ENCODE peak calls at places on chromosomes 4 and X, in seven cellular contexts. A is mesenchymal stem cell, Y is neuronal stem cell, W is H9, D is mesendoderm, C is H1, O is trophoblast cell. P is an unnamed sample.

GRCh38 chr4:61068745-61069144 is 131.4 kb upstream of the ADGRL3 start:
- DNase-seq in A (peak; percentile 47), Y (no peak), W (no peak), D (no peak), C (no peak), O (peak; percentile 54), P (peak; percentile 15)

GRCh38 chrX:48491809-48492208 is 15.8 kb downstream of the FTSJ1 start:
- DNase-seq in A (no peak), Y (no peak), W (no peak), D (no peak), C (no peak), O (no peak), P (no peak)

GRCh38 chr4:81426770-81427604 is 44.7 kb downstream of the RASGEF1B start:
- DNase-seq in A (no peak), Y (peak; percentile 31), W (no peak), D (no peak), C (no peak), O (peak; percentile 75), P (peak; percentile 34)

GRCh38 chr4:148203056-148203898 is 238.9 kb downstream of the NR3C2 start:
- DNase-seq in A (no peak), Y (peak; percentile 59), W (peak; percentile 33), D (peak; percentile 62), C (no peak), O (no peak), P (no peak)

GRCh38 chr4:150874386-150875226 is 140.5 kb downstream of the LRBA start:
- DNase-seq in A (no peak), Y (no peak), W (no peak), D (no peak), C (no peak), O (no peak), P (no peak)

GRCh38 chr4:76435689-76436176 is 704 bp downstream of the SHROOM3 start:
- DNase-seq in A (no peak), Y (peak; percentile 21), W (no peak), D (peak; percentile 59), C (no peak), O (no peak), P (no peak)

GRCh38 chr4:106450249-106450648 is 81.7 kb upstream of the GIMD1 start:
- DNase-seq in A (no peak), Y (no peak), W (no peak), D (no peak), C (no peak), O (no peak), P (no peak)

GRCh38 chr4:24736066-24736465 is 59.3 kb upstream of the SOD3 start:
- DNase-seq in A (peak; percentile 8), Y (no peak), W (peak; percentile 50), D (peak; percentile 73), C (no peak), O (peak; percentile 47), P (peak; percentile 20)

GRCh38 chrX:76279007-76279406 is 106.1 kb downstream of the PBDC1 start:
- DNase-seq in A (peak; percentile 37), Y (peak; percentile 39), W (peak; percentile 39), D (peak; percentile 76), C (peak; percentile 17), O (peak; percentile 66), P (peak; percentile 47)

GRCh38 chrX:9519546-9520210 is 54.8 kb downstream of the TBL1X start:
- DNase-seq in A (no peak), Y (no peak), W (no peak), D (no peak), C (no peak), O (no peak), P (no peak)

GRCh38 chr4:121696641-121697461 is at the start of gene ANXA5:
- DNase-seq in A (peak; percentile 90), Y (peak; percentile 75), W (peak; percentile 83), D (peak; percentile 90), C (no peak), O (peak; percentile 95), P (peak; percentile 88)

GRCh38 chr4:150181536-150181935 is 103.3 kb downstream of the DCLK2 start:
- DNase-seq in A (peak; percentile 62), Y (no peak), W (no peak), D (peak; percentile 42), C (no peak), O (no peak), P (peak; percentile 62)

GRCh38 chrX:66053414-66053813 is 13.5 kb upstream of the VSIG4 start:
- DNase-seq in A (no peak), Y (no peak), W (no peak), D (peak; percentile 65), C (no peak), O (no peak), P (no peak)

GRCh38 chrX:30935985-30936384 is 46.9 kb upstream of the TAB3 start:
- DNase-seq in A (peak; percentile 28), Y (no peak), W (peak; percentile 31), D (peak; percentile 60), C (no peak), O (peak; percentile 63), P (peak; percentile 3)

GRCh38 chr4:140238353-140239041 is 84.5 kb upstream of the MAML3 start:
- DNase-seq in A (no peak), Y (peak; percentile 39), W (peak; percentile 60), D (peak; percentile 37), C (no peak), O (no peak), P (peak; percentile 77)

GRCh38 chr4:186236126-186236525 is 8.8 kb downstream of the KLKB1 start:
- DNase-seq in A (no peak), Y (no peak), W (no peak), D (no peak), C (no peak), O (no peak), P (no peak)

GRCh38 chr4:179597301-179597700 is 2155.1 kb upstream of the AGA start:
- DNase-seq in A (peak; percentile 20), Y (no peak), W (no peak), D (no peak), C (no peak), O (no peak), P (no peak)

GRCh38 chr4:95367824-95368223 is 180.9 kb downstream of the UNC5C start:
- DNase-seq in A (no peak), Y (no peak), W (no peak), D (no peak), C (no peak), O (no peak), P (no peak)

GRCh38 chrX:53716328-53717088 is 30.0 kb upstream of the HUWE1 start:
- DNase-seq in A (no peak), Y (no peak), W (no peak), D (no peak), C (no peak), O (no peak), P (peak; percentile 48)

GRCh38 chrX:119208401-119209057 is 27.6 kb upstream of the PGRMC1 start:
- DNase-seq in A (no peak), Y (no peak), W (no peak), D (no peak), C (no peak), O (no peak), P (no peak)

GRCh38 chrX:104113237-104113965 is 1.1 kb downstream of the ZCCHC18 start:
- DNase-seq in A (peak; percentile 66), Y (peak; percentile 37), W (peak; percentile 75), D (peak; percentile 83), C (no peak), O (peak; percentile 36), P (peak; percentile 53)

DNA sequence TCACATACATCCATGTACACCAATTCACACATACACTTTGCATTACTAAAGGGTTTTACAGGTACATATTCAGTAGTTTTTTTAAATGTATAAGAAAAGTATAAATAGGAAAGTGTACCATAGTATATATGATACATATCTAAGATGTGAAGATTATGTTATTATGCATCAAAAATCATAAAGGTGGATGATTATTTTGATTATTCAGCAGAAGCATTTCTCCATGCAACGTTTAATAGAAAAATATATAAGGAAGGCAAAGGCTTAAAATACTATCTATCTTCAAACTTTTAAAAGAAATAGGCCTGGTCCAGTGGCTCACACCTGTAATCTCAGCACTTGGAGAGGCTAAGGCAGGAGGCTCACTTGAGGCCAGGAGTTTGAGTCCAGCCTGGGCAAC is 133.5 kb upstream of the KLF3 start:
- DNase-seq in A (no peak), Y (no peak), W (no peak), D (no peak), C (no peak), O (no peak), P (no peak)
- H4K8ac ChIP-seq in A (no peak overlapping the region), Y (no peak overlapping the region), W (no peak overlapping the region), D (no peak overlapping the region), C (no peak overlapping the region), O (no peak overlapping the region), P (no peak overlapping the region)

GRCh38 chrX:2600564-2600963 is 90.5 kb upstream of the CD99 start:
- DNase-seq in A (no peak), Y (no peak), W (no peak), D (no peak), C (no peak), O (no peak), P (no peak)

GRCh38 chrX:2596050-2596449 is 95.0 kb upstream of the CD99 start:
- DNase-seq in A (no peak), Y (no peak), W (no peak), D (no peak), C (no peak), O (no peak), P (no peak)

GRCh38 chrX:2594491-2594890 is 93.7 kb upstream of the DHRSX start:
- DNase-seq in A (no peak), Y (no peak), W (no peak), D (no peak), C (no peak), O (no peak), P (no peak)

GRCh38 chrX:2595258-2595657 is 94.5 kb upstream of the DHRSX start:
- DNase-seq in A (no peak), Y (no peak), W (no peak), D (no peak), C (no peak), O (no peak), P (peak; percentile 11)

DNA sequence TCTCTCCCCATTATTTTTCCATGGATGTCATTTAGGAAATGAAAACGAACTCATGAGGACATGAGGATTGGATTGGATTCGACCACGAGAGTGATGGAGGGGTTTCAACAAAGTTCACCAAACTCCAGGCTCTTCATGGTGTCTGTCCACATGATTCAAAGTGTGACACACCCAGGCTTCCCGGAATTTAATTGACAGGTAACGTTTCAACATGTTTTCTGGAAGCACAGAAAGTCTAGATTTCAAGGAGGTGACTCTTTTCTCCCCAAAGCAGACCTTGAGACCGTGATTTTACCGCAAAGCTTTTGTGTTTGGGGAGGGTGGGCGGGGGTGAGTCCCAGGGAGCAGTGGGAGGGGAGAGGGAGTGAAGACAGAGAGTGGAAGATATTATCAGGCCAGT is 94.2 kb upstream of the CD99 start:
- DNase-seq in A (no peak), Y (no peak), W (no peak), D (no peak), C (no peak), O (no peak), P (no peak)
- H2BK120ac ChIP-seq in A (no peak overlapping the region), Y (no peak overlapping the region), W (no peak overlapping the region), D (no peak overlapping the region), C (no peak overlapping the region), O (no peak overlapping the region), P (no peak overlapping the region)

GRCh38 chr4:159981457-159981856 is 878.6 kb downstream of the RAPGEF2 start:
- DNase-seq in A (no peak), Y (no peak), W (no peak), D (no peak), C (no peak), O (no peak), P (no peak)
- H4K8ac ChIP-seq in A (no peak overlapping the region), Y (no peak overlapping the region), W (no peak overlapping the region), D (no peak overlapping the region), C (no peak overlapping the region), O (no peak overlapping the region), P (no peak overlapping the region)

DNA sequence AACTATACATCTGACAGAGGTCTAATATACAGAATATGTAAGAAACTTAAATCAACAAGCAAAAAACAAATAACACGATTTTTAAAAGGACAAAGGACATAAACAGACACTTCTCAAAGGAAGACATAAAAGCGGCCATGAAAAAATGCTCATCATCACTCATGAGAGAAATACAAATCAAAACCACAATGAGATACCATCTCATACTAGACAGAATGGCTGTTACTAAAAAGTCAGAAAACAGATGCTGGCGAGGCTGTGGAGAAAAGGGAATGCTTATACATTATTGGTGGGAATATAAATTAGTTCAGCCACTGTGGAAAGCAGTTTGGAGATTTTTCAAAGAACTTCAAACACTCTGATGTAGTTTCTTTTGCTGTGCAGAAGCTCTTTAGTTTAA is 33.5 kb downstream of the FAM241A start:
- DNase-seq in A (no peak), Y (no peak), W (no peak), D (no peak), C (no peak), O (no peak), P (no peak)
- H2BK120ac ChIP-seq in A (no peak overlapping the region), Y (no peak overlapping the region), W (no peak overlapping the region), D (no peak overlapping the region), C (no peak overlapping the region), O (no peak overlapping the region), P (no peak overlapping the region)

P was measured in IMR-90.